ENCODE peak calls at places on chromosome 22, in eight cellular contexts. One of them, this sample, is unnamed.

GRCh38 chr22:17941501-17942406 is 82.6 kb downstream of the MICAL3 start:
- DNase-seq in NCI-H1105: no peak
- DNase-seq in cardiac muscle cell: peak; percentile 36
- DNase-seq in activated T-cell treated with anti-CD3 and anti-CD28 coated beads, Interleukin-2, amount 50 U/mL, for 48 hours: no peak
- DNase-seq in HCT116: no peak
- DNase-seq in fibroblast of pulmonary artery: no peak
- DNase-seq in nucleus accumbens: no peak
- DNase-seq in GM12865: no peak
- DNase-seq in this sample: peak; percentile 61

GRCh38 chr22:40244586-40244985 is 66.9 kb downstream of the TNRC6B start:
- DNase-seq in cardiac muscle cell: no peak
- DNase-seq in nucleus accumbens: no peak
- DNase-seq in activated T-cell treated with anti-CD3 and anti-CD28 coated beads, Interleukin-2, amount 50 U/mL, for 48 hours: no peak
- DNase-seq in fibroblast of pulmonary artery: no peak
- DNase-seq in NCI-H1105: no peak
- DNase-seq in HCT116: no peak
- DNase-seq in GM12865: no peak
- DNase-seq in this sample: no peak

GRCh38 chr22:23178512-23179254 is 1.6 kb upstream of the BCR start:
- DNase-seq in GM12865: peak; percentile 66
- DNase-seq in fibroblast of pulmonary artery: peak; percentile 70
- DNase-seq in activated T-cell treated with anti-CD3 and anti-CD28 coated beads, Interleukin-2, amount 50 U/mL, for 48 hours: peak; percentile 69
- DNase-seq in cardiac muscle cell: peak; percentile 82
- DNase-seq in HCT116: peak; percentile 27
- DNase-seq in nucleus accumbens: no peak
- DNase-seq in NCI-H1105: peak; percentile 50
- DNase-seq in this sample: peak; percentile 37

GRCh38 chr22:19799322-19800190 is 39.0 kb downstream of the TBX1 start:
- DNase-seq in nucleus accumbens: no peak
- DNase-seq in NCI-H1105: no peak
- DNase-seq in cardiac muscle cell: no peak
- DNase-seq in HCT116: no peak
- DNase-seq in activated T-cell treated with anti-CD3 and anti-CD28 coated beads, Interleukin-2, amount 50 U/mL, for 48 hours: no peak
- DNase-seq in fibroblast of pulmonary artery: peak; percentile 72
- DNase-seq in GM12865: no peak
- DNase-seq in this sample: no peak

GRCh38 chr22:35950262-35950661 is 78.4 kb downstream of the RBFOX2 start:
- DNase-seq in HCT116: no peak
- DNase-seq in nucleus accumbens: no peak
- DNase-seq in activated T-cell treated with anti-CD3 and anti-CD28 coated beads, Interleukin-2, amount 50 U/mL, for 48 hours: no peak
- DNase-seq in NCI-H1105: no peak
- DNase-seq in cardiac muscle cell: peak; percentile 48
- DNase-seq in fibroblast of pulmonary artery: no peak
- DNase-seq in GM12865: no peak
- DNase-seq in this sample: no peak

GRCh38 chr22:28243539-28243938 is 324.5 kb upstream of the PITPNB start:
- DNase-seq in GM12865: no peak
- DNase-seq in nucleus accumbens: no peak
- DNase-seq in cardiac muscle cell: no peak
- DNase-seq in NCI-H1105: no peak
- DNase-seq in fibroblast of pulmonary artery: peak; percentile 48
- DNase-seq in activated T-cell treated with anti-CD3 and anti-CD28 coated beads, Interleukin-2, amount 50 U/mL, for 48 hours: no peak
- DNase-seq in HCT116: no peak
- DNase-seq in this sample: no peak

GRCh38 chr22:37742374-37743092 is 45.7 kb downstream of the TRIOBP start:
- DNase-seq in fibroblast of pulmonary artery: peak; percentile 82
- DNase-seq in activated T-cell treated with anti-CD3 and anti-CD28 coated beads, Interleukin-2, amount 50 U/mL, for 48 hours: no peak
- DNase-seq in HCT116: peak; percentile 96
- DNase-seq in cardiac muscle cell: no peak
- DNase-seq in GM12865: no peak
- DNase-seq in nucleus accumbens: no peak
- DNase-seq in NCI-H1105: no peak
- DNase-seq in this sample: no peak

GRCh38 chr22:41178425-41178975 is 26.6 kb upstream of the L3MBTL2 start:
- DNase-seq in cardiac muscle cell: no peak
- DNase-seq in fibroblast of pulmonary artery: no peak
- DNase-seq in GM12865: no peak
- DNase-seq in NCI-H1105: no peak
- DNase-seq in nucleus accumbens: peak; percentile 25
- DNase-seq in HCT116: no peak
- DNase-seq in activated T-cell treated with anti-CD3 and anti-CD28 coated beads, Interleukin-2, amount 50 U/mL, for 48 hours: no peak
- DNase-seq in this sample: no peak

GRCh38 chr22:36285017-36285416 is 32.1 kb downstream of the APOL1 start:
- DNase-seq in activated T-cell treated with anti-CD3 and anti-CD28 coated beads, Interleukin-2, amount 50 U/mL, for 48 hours: no peak
- DNase-seq in nucleus accumbens: no peak
- DNase-seq in NCI-H1105: no peak
- DNase-seq in HCT116: no peak
- DNase-seq in fibroblast of pulmonary artery: no peak
- DNase-seq in cardiac muscle cell: no peak
- DNase-seq in GM12865: no peak
- DNase-seq in this sample: no peak

GRCh38 chr22:21778705-21779363 is 43.2 kb upstream of the YPEL1 start:
- DNase-seq in nucleus accumbens: no peak
- DNase-seq in activated T-cell treated with anti-CD3 and anti-CD28 coated beads, Interleukin-2, amount 50 U/mL, for 48 hours: no peak
- DNase-seq in GM12865: no peak
- DNase-seq in HCT116: no peak
- DNase-seq in cardiac muscle cell: no peak
- DNase-seq in fibroblast of pulmonary artery: peak; percentile 65
- DNase-seq in NCI-H1105: no peak
- DNase-seq in this sample: no peak